ENCODE peak calls at places on chromosome 11, in six cellular contexts. One of them, this sample, is unnamed.

GRCh38 chr11:133082851-133083488 is 449.3 kb downstream of the OPCML start:
- DNase-seq in CD4-positive, CD25-positive, alpha-beta regulatory T cell: peak
- DNase-seq in activated naive CD8-positive, alpha-beta T cell treated with anti-CD3 and anti-CD28 coated beads, Interleukin-2, amount 50 U/mL, for 24 hours: peak
- DNase-seq in body of pancreas: peak
- DNase-seq in stimulated activated naive CD8-positive, alpha-beta T cell treated with anti-CD3 and anti-CD28 coated beads, Interleukin-15, amount 100 ng/mL, for 72 hours: peak
- DNase-seq in left cardiac atrium: peak
- DNase-seq in this sample: peak

GRCh38 chr11:65425971-65426838 is 3.6 kb downstream of the NEAT1 start:
- DNase-seq in CD4-positive, CD25-positive, alpha-beta regulatory T cell: peak
- DNase-seq in activated naive CD8-positive, alpha-beta T cell treated with anti-CD3 and anti-CD28 coated beads, Interleukin-2, amount 50 U/mL, for 24 hours: no peak
- DNase-seq in body of pancreas: no peak
- DNase-seq in stimulated activated naive CD8-positive, alpha-beta T cell treated with anti-CD3 and anti-CD28 coated beads, Interleukin-15, amount 100 ng/mL, for 72 hours: peak
- DNase-seq in left cardiac atrium: peak
- DNase-seq in this sample: no peak

GRCh38 chr11:19979519-19979845 is 180.8 kb downstream of the DBX1 start:
- DNase-seq in CD4-positive, CD25-positive, alpha-beta regulatory T cell: no peak
- DNase-seq in activated naive CD8-positive, alpha-beta T cell treated with anti-CD3 and anti-CD28 coated beads, Interleukin-2, amount 50 U/mL, for 24 hours: no peak
- DNase-seq in body of pancreas: no peak
- DNase-seq in stimulated activated naive CD8-positive, alpha-beta T cell treated with anti-CD3 and anti-CD28 coated beads, Interleukin-15, amount 100 ng/mL, for 72 hours: no peak
- DNase-seq in left cardiac atrium: no peak
- DNase-seq in this sample: peak

GRCh38 chr11:20376162-20376561 is 11.4 kb upstream of the PRMT3 start:
- DNase-seq in CD4-positive, CD25-positive, alpha-beta regulatory T cell: no peak
- DNase-seq in activated naive CD8-positive, alpha-beta T cell treated with anti-CD3 and anti-CD28 coated beads, Interleukin-2, amount 50 U/mL, for 24 hours: no peak
- DNase-seq in body of pancreas: no peak
- DNase-seq in stimulated activated naive CD8-positive, alpha-beta T cell treated with anti-CD3 and anti-CD28 coated beads, Interleukin-15, amount 100 ng/mL, for 72 hours: no peak
- DNase-seq in left cardiac atrium: no peak
- DNase-seq in this sample: no peak

GRCh38 chr11:114075891-114076441 is 16.5 kb downstream of the ZBTB16 start:
- DNase-seq in CD4-positive, CD25-positive, alpha-beta regulatory T cell: peak
- DNase-seq in activated naive CD8-positive, alpha-beta T cell treated with anti-CD3 and anti-CD28 coated beads, Interleukin-2, amount 50 U/mL, for 24 hours: peak
- DNase-seq in body of pancreas: no peak
- DNase-seq in stimulated activated naive CD8-positive, alpha-beta T cell treated with anti-CD3 and anti-CD28 coated beads, Interleukin-15, amount 100 ng/mL, for 72 hours: peak
- DNase-seq in left cardiac atrium: peak
- DNase-seq in this sample: peak

GRCh38 chr11:79076526-79077115 is 364.2 kb downstream of the TENM4 start:
- DNase-seq in CD4-positive, CD25-positive, alpha-beta regulatory T cell: no peak
- DNase-seq in activated naive CD8-positive, alpha-beta T cell treated with anti-CD3 and anti-CD28 coated beads, Interleukin-2, amount 50 U/mL, for 24 hours: peak
- DNase-seq in body of pancreas: peak
- DNase-seq in stimulated activated naive CD8-positive, alpha-beta T cell treated with anti-CD3 and anti-CD28 coated beads, Interleukin-15, amount 100 ng/mL, for 72 hours: no peak
- DNase-seq in left cardiac atrium: peak
- DNase-seq in this sample: no peak

GRCh38 chr11:107017433-107018227 is 646 bp downstream of the GUCY1A2 start:
- DNase-seq in CD4-positive, CD25-positive, alpha-beta regulatory T cell: no peak
- DNase-seq in activated naive CD8-positive, alpha-beta T cell treated with anti-CD3 and anti-CD28 coated beads, Interleukin-2, amount 50 U/mL, for 24 hours: peak
- DNase-seq in body of pancreas: peak
- DNase-seq in stimulated activated naive CD8-positive, alpha-beta T cell treated with anti-CD3 and anti-CD28 coated beads, Interleukin-15, amount 100 ng/mL, for 72 hours: peak
- DNase-seq in left cardiac atrium: peak
- DNase-seq in this sample: peak

GRCh38 chr11:83717551-83717950 is 431.4 kb upstream of the CCDC90B start:
- DNase-seq in CD4-positive, CD25-positive, alpha-beta regulatory T cell: no peak
- DNase-seq in activated naive CD8-positive, alpha-beta T cell treated with anti-CD3 and anti-CD28 coated beads, Interleukin-2, amount 50 U/mL, for 24 hours: no peak
- DNase-seq in body of pancreas: no peak
- DNase-seq in stimulated activated naive CD8-positive, alpha-beta T cell treated with anti-CD3 and anti-CD28 coated beads, Interleukin-15, amount 100 ng/mL, for 72 hours: no peak
- DNase-seq in left cardiac atrium: no peak
- DNase-seq in this sample: no peak

GRCh38 chr11:3140291-3140603 is 24.9 kb downstream of the OSBPL5 start:
- DNase-seq in CD4-positive, CD25-positive, alpha-beta regulatory T cell: no peak
- DNase-seq in activated naive CD8-positive, alpha-beta T cell treated with anti-CD3 and anti-CD28 coated beads, Interleukin-2, amount 50 U/mL, for 24 hours: no peak
- DNase-seq in body of pancreas: no peak
- DNase-seq in stimulated activated naive CD8-positive, alpha-beta T cell treated with anti-CD3 and anti-CD28 coated beads, Interleukin-15, amount 100 ng/mL, for 72 hours: no peak
- DNase-seq in left cardiac atrium: no peak
- DNase-seq in this sample: no peak

GRCh38 chr11:19241260-19242183 is 777 bp upstream of the E2F8 start:
- DNase-seq in CD4-positive, CD25-positive, alpha-beta regulatory T cell: peak
- DNase-seq in activated naive CD8-positive, alpha-beta T cell treated with anti-CD3 and anti-CD28 coated beads, Interleukin-2, amount 50 U/mL, for 24 hours: peak
- DNase-seq in body of pancreas: no peak
- DNase-seq in stimulated activated naive CD8-positive, alpha-beta T cell treated with anti-CD3 and anti-CD28 coated beads, Interleukin-15, amount 100 ng/mL, for 72 hours: peak
- DNase-seq in left cardiac atrium: peak
- DNase-seq in this sample: no peak

GRCh38 chr11:38498721-38499120 is 1900.7 kb upstream of the RAG2 start:
- DNase-seq in CD4-positive, CD25-positive, alpha-beta regulatory T cell: no peak
- DNase-seq in activated naive CD8-positive, alpha-beta T cell treated with anti-CD3 and anti-CD28 coated beads, Interleukin-2, amount 50 U/mL, for 24 hours: no peak
- DNase-seq in body of pancreas: no peak
- DNase-seq in stimulated activated naive CD8-positive, alpha-beta T cell treated with anti-CD3 and anti-CD28 coated beads, Interleukin-15, amount 100 ng/mL, for 72 hours: no peak
- DNase-seq in left cardiac atrium: no peak
- DNase-seq in this sample: no peak

GRCh38 chr11:88535916-88536547 is 198.5 kb upstream of the CTSC start:
- DNase-seq in CD4-positive, CD25-positive, alpha-beta regulatory T cell: no peak
- DNase-seq in activated naive CD8-positive, alpha-beta T cell treated with anti-CD3 and anti-CD28 coated beads, Interleukin-2, amount 50 U/mL, for 24 hours: no peak
- DNase-seq in body of pancreas: no peak
- DNase-seq in stimulated activated naive CD8-positive, alpha-beta T cell treated with anti-CD3 and anti-CD28 coated beads, Interleukin-15, amount 100 ng/mL, for 72 hours: no peak
- DNase-seq in left cardiac atrium: no peak
- DNase-seq in this sample: no peak

GRCh38 chr11:36469881-36470802 is 39.9 kb downstream of the TRAF6 start:
- DNase-seq in CD4-positive, CD25-positive, alpha-beta regulatory T cell: no peak
- DNase-seq in activated naive CD8-positive, alpha-beta T cell treated with anti-CD3 and anti-CD28 coated beads, Interleukin-2, amount 50 U/mL, for 24 hours: no peak
- DNase-seq in body of pancreas: no peak
- DNase-seq in stimulated activated naive CD8-positive, alpha-beta T cell treated with anti-CD3 and anti-CD28 coated beads, Interleukin-15, amount 100 ng/mL, for 72 hours: no peak
- DNase-seq in left cardiac atrium: no peak
- DNase-seq in this sample: no peak

GRCh38 chr11:61899146-61899841 is 7.9 kb upstream of the FADS3 start:
- DNase-seq in CD4-positive, CD25-positive, alpha-beta regulatory T cell: peak
- DNase-seq in activated naive CD8-positive, alpha-beta T cell treated with anti-CD3 and anti-CD28 coated beads, Interleukin-2, amount 50 U/mL, for 24 hours: peak
- DNase-seq in body of pancreas: peak
- DNase-seq in stimulated activated naive CD8-positive, alpha-beta T cell treated with anti-CD3 and anti-CD28 coated beads, Interleukin-15, amount 100 ng/mL, for 72 hours: peak
- DNase-seq in left cardiac atrium: peak
- DNase-seq in this sample: peak

GRCh38 chr11:95764267-95764898 is 25.2 kb downstream of the FAM76B start:
- DNase-seq in CD4-positive, CD25-positive, alpha-beta regulatory T cell: peak
- DNase-seq in activated naive CD8-positive, alpha-beta T cell treated with anti-CD3 and anti-CD28 coated beads, Interleukin-2, amount 50 U/mL, for 24 hours: no peak
- DNase-seq in body of pancreas: no peak
- DNase-seq in stimulated activated naive CD8-positive, alpha-beta T cell treated with anti-CD3 and anti-CD28 coated beads, Interleukin-15, amount 100 ng/mL, for 72 hours: no peak
- DNase-seq in left cardiac atrium: no peak
- DNase-seq in this sample: peak

GRCh38 chr11:123507043-123507442 is 77.0 kb downstream of the GRAMD1B start:
- DNase-seq in CD4-positive, CD25-positive, alpha-beta regulatory T cell: no peak
- DNase-seq in activated naive CD8-positive, alpha-beta T cell treated with anti-CD3 and anti-CD28 coated beads, Interleukin-2, amount 50 U/mL, for 24 hours: no peak
- DNase-seq in body of pancreas: no peak
- DNase-seq in stimulated activated naive CD8-positive, alpha-beta T cell treated with anti-CD3 and anti-CD28 coated beads, Interleukin-15, amount 100 ng/mL, for 72 hours: no peak
- DNase-seq in left cardiac atrium: no peak
- DNase-seq in this sample: no peak

GRCh38 chr11:111406589-111406988 is 27.5 kb upstream of the POU2AF1 start:
- DNase-seq in CD4-positive, CD25-positive, alpha-beta regulatory T cell: no peak
- DNase-seq in activated naive CD8-positive, alpha-beta T cell treated with anti-CD3 and anti-CD28 coated beads, Interleukin-2, amount 50 U/mL, for 24 hours: no peak
- DNase-seq in body of pancreas: no peak
- DNase-seq in stimulated activated naive CD8-positive, alpha-beta T cell treated with anti-CD3 and anti-CD28 coated beads, Interleukin-15, amount 100 ng/mL, for 72 hours: no peak
- DNase-seq in left cardiac atrium: no peak
- DNase-seq in this sample: no peak

GRCh38 chr11:26231252-26231661 is 100.7 kb upstream of the ANO3 start:
- DNase-seq in CD4-positive, CD25-positive, alpha-beta regulatory T cell: no peak
- DNase-seq in activated naive CD8-positive, alpha-beta T cell treated with anti-CD3 and anti-CD28 coated beads, Interleukin-2, amount 50 U/mL, for 24 hours: no peak
- DNase-seq in body of pancreas: no peak
- DNase-seq in stimulated activated naive CD8-positive, alpha-beta T cell treated with anti-CD3 and anti-CD28 coated beads, Interleukin-15, amount 100 ng/mL, for 72 hours: no peak
- DNase-seq in left cardiac atrium: no peak
- DNase-seq in this sample: no peak

GRCh38 chr11:101436511-101437142 is 147.2 kb downstream of the TRPC6 start:
- DNase-seq in CD4-positive, CD25-positive, alpha-beta regulatory T cell: no peak
- DNase-seq in activated naive CD8-positive, alpha-beta T cell treated with anti-CD3 and anti-CD28 coated beads, Interleukin-2, amount 50 U/mL, for 24 hours: peak
- DNase-seq in body of pancreas: peak
- DNase-seq in stimulated activated naive CD8-positive, alpha-beta T cell treated with anti-CD3 and anti-CD28 coated beads, Interleukin-15, amount 100 ng/mL, for 72 hours: no peak
- DNase-seq in left cardiac atrium: peak
- DNase-seq in this sample: peak

GRCh38 chr11:69468911-69469885 is 12.3 kb upstream of the LINC01488 start:
- DNase-seq in CD4-positive, CD25-positive, alpha-beta regulatory T cell: no peak
- DNase-seq in activated naive CD8-positive, alpha-beta T cell treated with anti-CD3 and anti-CD28 coated beads, Interleukin-2, amount 50 U/mL, for 24 hours: no peak
- DNase-seq in body of pancreas: no peak
- DNase-seq in stimulated activated naive CD8-positive, alpha-beta T cell treated with anti-CD3 and anti-CD28 coated beads, Interleukin-15, amount 100 ng/mL, for 72 hours: no peak
- DNase-seq in left cardiac atrium: no peak
- DNase-seq in this sample: no peak

GRCh38 chr11:121672630-121673487 is 220.1 kb upstream of the SORL1-AS1 start:
- DNase-seq in CD4-positive, CD25-positive, alpha-beta regulatory T cell: no peak
- DNase-seq in activated naive CD8-positive, alpha-beta T cell treated with anti-CD3 and anti-CD28 coated beads, Interleukin-2, amount 50 U/mL, for 24 hours: no peak
- DNase-seq in body of pancreas: no peak
- DNase-seq in stimulated activated naive CD8-positive, alpha-beta T cell treated with anti-CD3 and anti-CD28 coated beads, Interleukin-15, amount 100 ng/mL, for 72 hours: no peak
- DNase-seq in left cardiac atrium: peak
- DNase-seq in this sample: no peak

GRCh38 chr11:68579455-68579854 is 104.9 kb upstream of the GAL start:
- DNase-seq in CD4-positive, CD25-positive, alpha-beta regulatory T cell: no peak
- DNase-seq in activated naive CD8-positive, alpha-beta T cell treated with anti-CD3 and anti-CD28 coated beads, Interleukin-2, amount 50 U/mL, for 24 hours: no peak
- DNase-seq in body of pancreas: no peak
- DNase-seq in stimulated activated naive CD8-positive, alpha-beta T cell treated with anti-CD3 and anti-CD28 coated beads, Interleukin-15, amount 100 ng/mL, for 72 hours: no peak
- DNase-seq in left cardiac atrium: no peak
- DNase-seq in this sample: no peak

GRCh38 chr11:113507341-113507740 is 32.1 kb upstream of the DRD2 start:
- DNase-seq in CD4-positive, CD25-positive, alpha-beta regulatory T cell: no peak
- DNase-seq in activated naive CD8-positive, alpha-beta T cell treated with anti-CD3 and anti-CD28 coated beads, Interleukin-2, amount 50 U/mL, for 24 hours: no peak
- DNase-seq in body of pancreas: no peak
- DNase-seq in stimulated activated naive CD8-positive, alpha-beta T cell treated with anti-CD3 and anti-CD28 coated beads, Interleukin-15, amount 100 ng/mL, for 72 hours: no peak
- DNase-seq in left cardiac atrium: no peak
- DNase-seq in this sample: no peak

GRCh38 chr11:112526699-112527410 is 266.2 kb upstream of the PLET1 start:
- DNase-seq in CD4-positive, CD25-positive, alpha-beta regulatory T cell: no peak
- DNase-seq in activated naive CD8-positive, alpha-beta T cell treated with anti-CD3 and anti-CD28 coated beads, Interleukin-2, amount 50 U/mL, for 24 hours: peak
- DNase-seq in body of pancreas: no peak
- DNase-seq in stimulated activated naive CD8-positive, alpha-beta T cell treated with anti-CD3 and anti-CD28 coated beads, Interleukin-15, amount 100 ng/mL, for 72 hours: no peak
- DNase-seq in left cardiac atrium: no peak
- DNase-seq in this sample: no peak

GRCh38 chr11:75445315-75445953 is 12.4 kb upstream of the KLHL35 start:
- DNase-seq in CD4-positive, CD25-positive, alpha-beta regulatory T cell: peak
- DNase-seq in activated naive CD8-positive, alpha-beta T cell treated with anti-CD3 and anti-CD28 coated beads, Interleukin-2, amount 50 U/mL, for 24 hours: peak
- DNase-seq in body of pancreas: peak
- DNase-seq in stimulated activated naive CD8-positive, alpha-beta T cell treated with anti-CD3 and anti-CD28 coated beads, Interleukin-15, amount 100 ng/mL, for 72 hours: peak
- DNase-seq in left cardiac atrium: peak
- DNase-seq in this sample: peak

GRCh38 chr11:125224391-125225015 is 60.0 kb downstream of the PKNOX2 start:
- DNase-seq in CD4-positive, CD25-positive, alpha-beta regulatory T cell: no peak
- DNase-seq in activated naive CD8-positive, alpha-beta T cell treated with anti-CD3 and anti-CD28 coated beads, Interleukin-2, amount 50 U/mL, for 24 hours: peak
- DNase-seq in body of pancreas: peak
- DNase-seq in stimulated activated naive CD8-positive, alpha-beta T cell treated with anti-CD3 and anti-CD28 coated beads, Interleukin-15, amount 100 ng/mL, for 72 hours: no peak
- DNase-seq in left cardiac atrium: peak
- DNase-seq in this sample: peak

GRCh38 chr11:9153651-9154050 is 62.3 kb upstream of the SCUBE2 start:
- DNase-seq in CD4-positive, CD25-positive, alpha-beta regulatory T cell: no peak
- DNase-seq in activated naive CD8-positive, alpha-beta T cell treated with anti-CD3 and anti-CD28 coated beads, Interleukin-2, amount 50 U/mL, for 24 hours: no peak
- DNase-seq in body of pancreas: no peak
- DNase-seq in stimulated activated naive CD8-positive, alpha-beta T cell treated with anti-CD3 and anti-CD28 coated beads, Interleukin-15, amount 100 ng/mL, for 72 hours: no peak
- DNase-seq in left cardiac atrium: no peak
- DNase-seq in this sample: no peak

GRCh38 chr11:101974255-101974654 is 57.9 kb upstream of the ANGPTL5 start:
- DNase-seq in CD4-positive, CD25-positive, alpha-beta regulatory T cell: no peak
- DNase-seq in activated naive CD8-positive, alpha-beta T cell treated with anti-CD3 and anti-CD28 coated beads, Interleukin-2, amount 50 U/mL, for 24 hours: no peak
- DNase-seq in body of pancreas: no peak
- DNase-seq in stimulated activated naive CD8-positive, alpha-beta T cell treated with anti-CD3 and anti-CD28 coated beads, Interleukin-15, amount 100 ng/mL, for 72 hours: no peak
- DNase-seq in left cardiac atrium: no peak
- DNase-seq in this sample: no peak

GRCh38 chr11:130156108-130157022 is 3.2 kb upstream of the ST14 start:
- DNase-seq in CD4-positive, CD25-positive, alpha-beta regulatory T cell: no peak
- DNase-seq in activated naive CD8-positive, alpha-beta T cell treated with anti-CD3 and anti-CD28 coated beads, Interleukin-2, amount 50 U/mL, for 24 hours: no peak
- DNase-seq in body of pancreas: no peak
- DNase-seq in stimulated activated naive CD8-positive, alpha-beta T cell treated with anti-CD3 and anti-CD28 coated beads, Interleukin-15, amount 100 ng/mL, for 72 hours: no peak
- DNase-seq in left cardiac atrium: no peak
- DNase-seq in this sample: no peak

GRCh38 chr11:9815486-9816136 is 151.7 kb downstream of the SWAP70 start:
- DNase-seq in CD4-positive, CD25-positive, alpha-beta regulatory T cell: no peak
- DNase-seq in activated naive CD8-positive, alpha-beta T cell treated with anti-CD3 and anti-CD28 coated beads, Interleukin-2, amount 50 U/mL, for 24 hours: no peak
- DNase-seq in body of pancreas: no peak
- DNase-seq in stimulated activated naive CD8-positive, alpha-beta T cell treated with anti-CD3 and anti-CD28 coated beads, Interleukin-15, amount 100 ng/mL, for 72 hours: no peak
- DNase-seq in left cardiac atrium: no peak
- DNase-seq in this sample: no peak

GRCh38 chr11:131488208-131488607 is 117.8 kb downstream of the NTM start:
- DNase-seq in CD4-positive, CD25-positive, alpha-beta regulatory T cell: no peak
- DNase-seq in activated naive CD8-positive, alpha-beta T cell treated with anti-CD3 and anti-CD28 coated beads, Interleukin-2, amount 50 U/mL, for 24 hours: no peak
- DNase-seq in body of pancreas: peak
- DNase-seq in stimulated activated naive CD8-positive, alpha-beta T cell treated with anti-CD3 and anti-CD28 coated beads, Interleukin-15, amount 100 ng/mL, for 72 hours: no peak
- DNase-seq in left cardiac atrium: no peak
- DNase-seq in this sample: no peak

GRCh38 chr11:62889484-62890437 is 9.1 kb downstream of the SLC3A2 start:
- DNase-seq in CD4-positive, CD25-positive, alpha-beta regulatory T cell: no peak
- DNase-seq in activated naive CD8-positive, alpha-beta T cell treated with anti-CD3 and anti-CD28 coated beads, Interleukin-2, amount 50 U/mL, for 24 hours: no peak
- DNase-seq in body of pancreas: no peak
- DNase-seq in stimulated activated naive CD8-positive, alpha-beta T cell treated with anti-CD3 and anti-CD28 coated beads, Interleukin-15, amount 100 ng/mL, for 72 hours: no peak
- DNase-seq in left cardiac atrium: no peak
- DNase-seq in this sample: no peak

This sample was measured in NCI-H526.